ENCODE peak calls at places on chromosomes 11 and 22, in five cellular contexts. H is CD8-positive, alpha-beta T cell; X is kidney glomerular epithelial cell; K is non-pigmented ciliary epithelial cell; F is nephron progenitor cell. G is an unnamed sample.

GRCh38 chr11:65672982-65673381 is 10.3 kb upstream of the RELA start:
- DNase-seq in X (no peak), K (no peak), H (no peak), F (no peak), G (no peak)

GRCh38 chr11:47607380-47607779 is 13.2 kb upstream of the C1QTNF4 start:
- DNase-seq in F (no peak), X (peak; percentile 60), H (no peak), K (peak; percentile 82), G (peak; percentile 17)

GRCh38 chr11:6475936-6476335 is 2.2 kb upstream of the TRIM3 start:
- DNase-seq in H (no peak), F (no peak), X (no peak), K (no peak), G (no peak)

GRCh38 chr11:90836031-90836430 is 613.2 kb upstream of the CHORDC1 start:
- DNase-seq in K (no peak), H (no peak), F (no peak), X (no peak), G (no peak)

GRCh38 chr11:134330611-134331564 is 900 bp upstream of the GLB1L2 start:
- DNase-seq in X (no peak), H (no peak), F (no peak), K (no peak), G (no peak)

GRCh38 chr11:76793834-76794291 is 10.7 kb downstream of the TSKU start:
- DNase-seq in H (no peak), K (no peak), F (no peak), X (no peak), G (no peak)

GRCh38 chr11:110374921-110375320 is 54.8 kb upstream of the FDX1 start:
- DNase-seq in F (no peak), K (no peak), X (no peak), H (no peak), G (no peak)

GRCh38 chr22:20238567-20239062 is 29.5 kb downstream of the RTN4R start:
- DNase-seq in H (peak; percentile 56), K (no peak), F (peak; percentile 64), X (no peak), G (peak; percentile 39)

GRCh38 chr11:112129656-112130055 is 34.2 kb downstream of the IL18 start:
- DNase-seq in K (no peak), F (no peak), X (no peak), H (no peak), G (no peak)

GRCh38 chr11:116301141-116301540 is 471.6 kb downstream of the BUD13 start:
- DNase-seq in H (no peak), F (no peak), X (no peak), K (no peak), G (no peak)

GRCh38 chr11:69337211-69337721 is 43.3 kb downstream of the MYEOV start:
- DNase-seq in F (no peak), K (peak; percentile 26), H (peak; percentile 67), X (no peak), G (peak; percentile 83)

GRCh38 chr11:115665345-115665901 is 161.2 kb upstream of the CADM1 start:
- DNase-seq in K (no peak), H (no peak), X (no peak), F (no peak), G (no peak)

GRCh38 chr22:19517171-19517500 is 7.1 kb downstream of the CLDN5 start:
- DNase-seq in F (no peak), X (no peak), H (no peak), K (no peak), G (no peak)

GRCh38 chr11:87405843-87406242 is 368.1 kb downstream of the TMEM135 start:
- DNase-seq in H (no peak), F (no peak), X (no peak), K (no peak), G (no peak)

GRCh38 chr22:35842954-35843353 is 125.3 kb downstream of the APOL5 start:
- DNase-seq in H (no peak), F (peak; percentile 20), K (no peak), X (peak; percentile 29), G (peak; percentile 61)

GRCh38 chr11:118224512-118225180 is at the start of gene JAML:
- DNase-seq in X (no peak), H (peak; percentile 82), F (no peak), K (no peak), G (no peak)

GRCh38 chr22:47556473-47556872 is 794.0 kb downstream of the TBC1D22A start:
- DNase-seq in K (no peak), H (no peak), F (no peak), X (no peak), G (no peak)

GRCh38 chr11:117950999-117951961 is 22.1 kb upstream of the TMPRSS13 start:
- DNase-seq in K (no peak), F (peak; percentile 20), X (no peak), H (peak; percentile 61), G (no peak)

GRCh38 chr22:48369789-48370507 is 1457.7 kb downstream of the BRD1 start:
- DNase-seq in K (no peak), X (no peak), F (no peak), H (no peak), G (no peak)

GRCh38 chr11:58923300-58923788 is 15.9 kb upstream of the GLYATL1 start:
- DNase-seq in K (no peak), F (no peak), X (peak; percentile 88), H (no peak), G (peak; percentile 95)

GRCh38 chr11:46294365-46295309 is 17.2 kb downstream of the CREB3L1 start:
- DNase-seq in F (peak; percentile 65), X (no peak), K (peak; percentile 79), H (no peak), G (peak; percentile 87)

GRCh38 chr11:11813288-11813962 is 28.3 kb upstream of the USP47 start:
- DNase-seq in H (no peak), F (no peak), X (peak; percentile 84), K (peak; percentile 90), G (peak; percentile 95)

GRCh38 chr11:8083871-8084281 is 2.9 kb downstream of the TUB start:
- DNase-seq in H (no peak), X (no peak), F (no peak), K (no peak), G (no peak)

GRCh38 chr11:26121466-26121865 is 210.5 kb upstream of the ANO3 start:
- DNase-seq in H (no peak), X (no peak), F (no peak), K (no peak), G (no peak)

GRCh38 chr22:24471570-24471969 is 23.6 kb upstream of the UPB1 start:
- DNase-seq in F (no peak), X (peak; percentile 4), K (peak; percentile 71), H (no peak), G (no peak)

GRCh38 chr11:64015935-64016468 is 19.7 kb upstream of the FLRT1 start:
- DNase-seq in X (no peak), H (no peak), F (no peak), K (no peak), G (no peak)

GRCh38 chr11:59706518-59707285 is 6.9 kb downstream of the OR10V1 start:
- DNase-seq in H (no peak), F (no peak), K (peak; percentile 78), X (peak; percentile 58), G (peak; percentile 95)

GRCh38 chr11:63010934-63011439 is 4.7 kb downstream of the SLC22A8 start:
- DNase-seq in F (no peak), K (no peak), H (no peak), X (no peak), G (no peak)

GRCh38 chr11:65952052-65952521 is 6.8 kb downstream of the TSGA10IP start:
- DNase-seq in X (no peak), H (no peak), K (no peak), F (no peak), G (no peak)

GRCh38 chr11:47768090-47768620 is 1.0 kb upstream of the FNBP4 start:
- DNase-seq in H (no peak), F (peak; percentile 11), K (no peak), X (peak; percentile 59), G (peak; percentile 83)

GRCh38 chr11:28420099-28420498 is 311.9 kb downstream of the METTL15 start:
- DNase-seq in K (no peak), X (no peak), H (no peak), F (no peak), G (no peak)

GRCh38 chr11:72940417-72940816 is 126.2 kb downstream of the ATG16L2 start:
- DNase-seq in H (no peak), X (no peak), K (no peak), F (no peak), G (no peak)